ENCODE peak calls at places on chromosomes 5 and 9, in ten cellular contexts. S, X, F, U, W, V, I, C, L and N are unnamed samples.

GRCh38 chr5:100505984-100506670 is 29.0 kb upstream of the FAM174A start:
- DNase-seq in V (peak), X (no peak), C (no peak), I (no peak), S (no peak), F (peak), L (peak), U (no peak), W (peak), N (no peak)

GRCh38 chr5:140221697-140222223 is 46.8 kb downstream of the CYSTM1 start:
- DNase-seq in V (peak), X (no peak), U (no peak), L (peak), S (no peak), C (no peak), W (peak), I (no peak), F (no peak), N (no peak)

GRCh38 chr5:157233515-157233914 is 32.4 kb upstream of the CYFIP2 start:
- DNase-seq in L (no peak), V (no peak), C (no peak), X (no peak), F (no peak), U (no peak), S (no peak), W (no peak), I (no peak), N (no peak)

GRCh38 chr5:136212252-136212721 is 19.3 kb upstream of the SMIM32 start:
- DNase-seq in W (peak), S (peak), X (peak), C (no peak), U (peak), F (peak), L (peak), V (peak), I (peak), N (no peak)

GRCh38 chr5:126460977-126461376 is 37.8 kb downstream of the GRAMD2B start:
- DNase-seq in U (no peak), X (no peak), L (no peak), I (no peak), V (no peak), C (no peak), F (no peak), S (no peak), W (no peak), N (no peak)

GRCh38 chr9:125513634-125514413 is 193.2 kb downstream of the MAPKAP1 start:
- DNase-seq in I (no peak), V (peak), W (peak), C (peak), X (no peak), U (peak), L (peak), S (no peak), F (no peak), N (no peak)

GRCh38 chr5:62585751-62586150 is 7.1 kb downstream of the LRRC70 start:
- DNase-seq in C (no peak), L (no peak), F (no peak), V (no peak), X (no peak), I (no peak), U (no peak), S (no peak), W (no peak), N (no peak)

GRCh38 chr5:11760940-11761603 is 143.2 kb downstream of the CTNND2 start:
- DNase-seq in F (no peak), V (no peak), S (no peak), W (no peak), C (no peak), I (no peak), X (no peak), U (no peak), L (no peak), N (no peak)

GRCh38 chr9:113775714-113776113 is 100.4 kb upstream of the ZNF618 start:
- DNase-seq in I (no peak), S (no peak), V (no peak), W (no peak), F (no peak), C (no peak), U (no peak), X (no peak), L (no peak), N (no peak)

GRCh38 chr5:39266442-39266841 is 47.1 kb upstream of the FYB1 start:
- DNase-seq in V (peak), S (no peak), F (no peak), U (no peak), X (no peak), L (peak), C (no peak), I (no peak), W (no peak), N (no peak)

GRCh38 chr5:36395260-36395659 is 93.6 kb upstream of the RANBP3L start:
- DNase-seq in C (no peak), I (no peak), U (no peak), S (no peak), L (no peak), X (no peak), W (no peak), F (no peak), V (no peak), N (no peak)

GRCh38 chr5:131619102-131619501 is 15.9 kb downstream of the RAPGEF6 start:
- DNase-seq in C (no peak), W (no peak), I (no peak), V (no peak), X (no peak), F (no peak), S (no peak), U (no peak), L (no peak), N (no peak)

GRCh38 chr5:102582706-102583105 is 83.9 kb upstream of the SLCO6A1 start:
- DNase-seq in S (no peak), W (no peak), C (no peak), V (no peak), U (no peak), X (no peak), F (no peak), L (peak), I (no peak), N (no peak)

GRCh38 chr5:137142371-137143243 is 356.5 kb downstream of the SPOCK1 start:
- DNase-seq in L (peak), W (peak), S (no peak), F (no peak), I (no peak), V (no peak), X (no peak), C (no peak), U (no peak), N (no peak)

GRCh38 chr5:10333154-10334006 is 20.1 kb upstream of the MARCHF6 start:
- DNase-seq in V (peak), X (peak), F (no peak), U (peak), C (no peak), I (peak), S (no peak), W (peak), L (no peak), N (no peak)

GRCh38 chr9:122265265-122265900 is 701 bp downstream of the MRRF start:
- DNase-seq in X (no peak), W (peak), S (no peak), L (peak), F (peak), U (peak), C (no peak), I (no peak), V (peak), N (no peak)